ENCODE peak calls at places on chromosome 6, in nine cellular contexts. M, D, Y, C, T, A, L, X and N are unnamed samples.
A peak's percentile ranks its signal among the peaks of the same experiment; 100 is the strongest.

GRCh38 chr6:31915756-31916155 is 11.8 kb upstream of the C2 start:
- DNase-seq in M (no peak), D (no peak), Y (no peak), C (no peak), T (no peak), A (no peak), L (no peak), X (no peak), N (no peak)

GRCh38 chr6:43970913-43971775 is 156.1 kb downstream of the MRPL14 start:
- DNase-seq in M (no peak), D (no peak), Y (peak; percentile 67), C (no peak), T (no peak), A (no peak), L (no peak), X (no peak), N (no peak)

GRCh38 chr6:156977527-156978291 is 200.5 kb downstream of the ARID1B start:
- DNase-seq in M (peak; percentile 40), D (no peak), Y (peak; percentile 59), C (no peak), T (no peak), A (peak; percentile 30), L (no peak), X (no peak), N (peak; percentile 44)

GRCh38 chr6:14088600-14089168 is 28.9 kb upstream of the CD83 start:
- DNase-seq in M (no peak), D (no peak), Y (peak; percentile 22), C (no peak), T (no peak), A (no peak), L (no peak), X (no peak), N (no peak)

GRCh38 chr6:139149383-139149782 is 14.5 kb downstream of the HECA start:
- DNase-seq in M (peak; percentile 43), D (no peak), Y (no peak), C (peak; percentile 20), T (no peak), A (peak; percentile 48), L (no peak), X (no peak), N (no peak)

GRCh38 chr6:17389274-17389847 is 4.0 kb upstream of the CAP2 start:
- DNase-seq in M (no peak), D (no peak), Y (peak; percentile 97), C (no peak), T (no peak), A (peak; percentile 19), L (no peak), X (no peak), N (peak; percentile 38)

GRCh38 chr6:113758725-113759576 is 98.2 kb upstream of the MARCKS start:
- DNase-seq in M (no peak), D (no peak), Y (peak; percentile 59), C (no peak), T (no peak), A (no peak), L (no peak), X (no peak), N (peak; percentile 41)

GRCh38 chr6:159866286-159867247 is 24.2 kb upstream of the MAS1 start:
- DNase-seq in M (no peak), D (no peak), Y (no peak), C (no peak), T (no peak), A (no peak), L (no peak), X (no peak), N (no peak)

GRCh38 chr6:5395719-5396118 is 134.4 kb downstream of the FARS2 start:
- DNase-seq in M (no peak), D (no peak), Y (no peak), C (no peak), T (no peak), A (no peak), L (no peak), X (no peak), N (no peak)

GRCh38 chr6:99344289-99344688 is 5.2 kb downstream of the FAXC start:
- DNase-seq in M (no peak), D (peak; percentile 24), Y (no peak), C (no peak), T (no peak), A (peak; percentile 61), L (no peak), X (no peak), N (peak; percentile 41)

GRCh38 chr6:52573295-52573694 is 3.6 kb downstream of the TRAM2 start:
- DNase-seq in M (no peak), D (no peak), Y (no peak), C (no peak), T (no peak), A (no peak), L (no peak), X (no peak), N (peak; percentile 58)

GRCh38 chr6:145278163-145278807 is 457.0 kb downstream of the EPM2A start:
- DNase-seq in M (no peak), D (no peak), Y (peak; percentile 6), C (no peak), T (no peak), A (peak; percentile 13), L (no peak), X (no peak), N (peak; percentile 16)

GRCh38 chr6:108969776-108970175 is 121.6 kb downstream of the ARMC2 start:
- DNase-seq in M (no peak), D (no peak), Y (no peak), C (no peak), T (no peak), A (no peak), L (no peak), X (no peak), N (peak; percentile 29)

GRCh38 chr6:27209659-27210269 is 37.7 kb upstream of the PRSS16 start:
- DNase-seq in M (no peak), D (no peak), Y (no peak), C (no peak), T (no peak), A (no peak), L (no peak), X (no peak), N (no peak)

GRCh38 chr6:27205375-27206278 is 41.9 kb upstream of the PRSS16 start:
- DNase-seq in M (no peak), D (peak; percentile 29), Y (no peak), C (no peak), T (no peak), A (no peak), L (peak; percentile 25), X (no peak), N (peak; percentile 8)

GRCh38 chr6:27209167-27209566 is 38.3 kb upstream of the PRSS16 start:
- DNase-seq in M (no peak), D (no peak), Y (no peak), C (no peak), T (no peak), A (no peak), L (no peak), X (no peak), N (no peak)

GRCh38 chr6:27206806-27207205 is 40.7 kb upstream of the PRSS16 start:
- DNase-seq in M (no peak), D (no peak), Y (no peak), C (no peak), T (no peak), A (no peak), L (no peak), X (no peak), N (no peak)

GRCh38 chr6:27208042-27208441 is 39.5 kb upstream of the PRSS16 start:
- DNase-seq in M (no peak), D (no peak), Y (no peak), C (no peak), T (no peak), A (no peak), L (no peak), X (no peak), N (no peak)
- TF ChIP-seq CTCF in M (no peak), D (no peak), Y (no peak), C (no peak), T (no peak), A (no peak), L (no peak), X (no peak), N (no peak)

GRCh38 chr6:136793348-136793747 is 1.1 kb upstream of the MAP3K5 start:
- DNase-seq in M (no peak), D (no peak), Y (no peak), C (no peak), T (no peak), A (no peak), L (no peak), X (no peak), N (no peak)
- H3K4me3 ChIP-seq in M (peak overlapping the region; percentile 92), D (peak overlapping the region; percentile 81), Y (peak overlapping the region; percentile 86), C (peak overlapping the region; percentile 88), T (peak overlapping the region; percentile 96), A (peak overlapping the region; percentile 82), L (peak overlapping the region; percentile 74), X (peak overlapping the region; percentile 60), N (peak overlapping the region; percentile 88)

GRCh38 chr6:106069478-106069877 is 16.7 kb upstream of the PRDM1 start:
- DNase-seq in M (no peak), D (peak; percentile 92), Y (peak; percentile 84), C (peak; percentile 86), T (no peak), A (peak; percentile 85), L (peak; percentile 36), X (no peak), N (peak; percentile 86)

GRCh38 chr6:106070626-106071025 is 15.5 kb upstream of the PRDM1 start:
- DNase-seq in M (no peak), D (no peak), Y (no peak), C (no peak), T (no peak), A (no peak), L (no peak), X (no peak), N (no peak)

GRCh38 chr6:106076139-106076538 is 10.0 kb upstream of the PRDM1 start:
- DNase-seq in M (no peak), D (no peak), Y (no peak), C (no peak), T (no peak), A (no peak), L (no peak), X (no peak), N (no peak)

GRCh38 chr6:106077170-106077569 is 9.0 kb upstream of the PRDM1 start:
- DNase-seq in M (no peak), D (no peak), Y (peak; percentile 54), C (no peak), T (no peak), A (no peak), L (no peak), X (no peak), N (no peak)

GRCh38 chr6:106072501-106073140 is 13.5 kb upstream of the PRDM1 start:
- DNase-seq in M (no peak), D (no peak), Y (no peak), C (no peak), T (no peak), A (no peak), L (no peak), X (no peak), N (no peak)
- TF ChIP-seq CTCF in M (no peak), D (no peak), Y (no peak), C (no peak), T (no peak), A (no peak), L (no peak), X (no peak), N (no peak)

GRCh38 chr6:106101466-106101865 is 15.3 kb downstream of the PRDM1 start:
- DNase-seq in M (no peak), D (no peak), Y (peak; percentile 92), C (no peak), T (no peak), A (no peak), L (no peak), X (no peak), N (no peak)
- H3K4me3 ChIP-seq in M (no peak overlapping the region), D (no peak overlapping the region), Y (no peak overlapping the region), C (no peak overlapping the region), T (no peak overlapping the region), A (no peak overlapping the region), L (no peak overlapping the region), X (no peak overlapping the region), N (no peak overlapping the region)